ENCODE peak calls at places on chromosomes 1 and 21, in eight cellular contexts. B, C, J, K, G, T, D and H are unnamed samples. For H3K27me3, the result is how much of the 10 kb centered on the place peaks cover.

GRCh38 chr1:54132485-54132884 is 20.3 kb downstream of the CDCP2 start:
- DNase-seq in G (no peak), D (no peak), T (no peak), C (no peak), B (no peak), K (no peak), J (no peak), H (no peak)

GRCh38 chr21:45893166-45894106 is 88.1 kb upstream of the COL6A1 start:
- DNase-seq in B (no peak), D (no peak), T (no peak), G (no peak), J (no peak), C (no peak), K (no peak), H (no peak)

GRCh38 chr1:1554550-1554925 is 14.1 kb upstream of the TMEM240 start:
- DNase-seq in T (no peak), B (no peak), J (no peak), D (no peak), K (no peak), G (no peak), C (no peak), H (no peak)

GRCh38 chr1:2053217-2053616 is 3.0 kb downstream of the PRKCZ start:
- DNase-seq in T (no peak), D (no peak), B (no peak), K (no peak), J (no peak), G (no peak), C (no peak), H (no peak)

GRCh38 chr1:74522143-74522542 is 9.7 kb upstream of the LRRC53 start:
- DNase-seq in J (no peak), G (no peak), K (no peak), D (no peak), C (no peak), B (no peak), T (no peak), H (peak)

GRCh38 chr1:28326980-28327379 is 1.9 kb upstream of the MED18 start:
- DNase-seq in T (no peak), C (no peak), J (no peak), G (no peak), K (no peak), B (no peak), D (no peak), H (peak)

GRCh38 chr1:210332719-210333398 is 4.2 kb downstream of the HHAT start:
- DNase-seq in D (no peak), J (no peak), B (no peak), K (no peak), C (no peak), G (no peak), T (no peak), H (peak)

GRCh38 chr1:36520056-36520455 is 37.3 kb upstream of the CSF3R start:
- DNase-seq in G (no peak), K (no peak), D (no peak), C (no peak), J (no peak), T (no peak), B (peak), H (no peak)

GRCh38 chr1:184567648-184568047 is 180.8 kb downstream of the C1orf21 start:
- DNase-seq in D (no peak), G (no peak), B (no peak), T (no peak), K (no peak), C (no peak), J (no peak), H (no peak)

GRCh38 chr1:43836267-43836951 is 97.2 kb upstream of the ARTN start:
- DNase-seq in G (peak), B (peak), T (no peak), J (no peak), C (peak), D (peak), K (peak), H (peak)

GRCh38 chr1:179369751-179370341 is 4.1 kb downstream of the AXDND1 start:
- DNase-seq in K (no peak), D (no peak), J (peak), C (peak), G (peak), B (no peak), T (peak), H (peak)

GRCh38 chr1:188642585-188643168 is 1813.9 kb downstream of the PLA2G4A start:
- DNase-seq in G (no peak), K (no peak), T (no peak), C (no peak), B (no peak), J (no peak), D (no peak), H (peak)

GRCh38 chr1:40818264-40818961 is 34.8 kb downstream of the KCNQ4 start:
- DNase-seq in G (peak), D (peak), T (peak), K (no peak), C (peak), J (no peak), B (no peak), H (peak)

GRCh38 chr1:81597720-81598426 is 202.9 kb upstream of the ADGRL2 start:
- DNase-seq in B (no peak), K (no peak), J (no peak), D (no peak), C (no peak), T (no peak), G (no peak), H (no peak)

GRCh38 chr21:39120876-39121599 is 62.2 kb downstream of the PSMG1 start:
- DNase-seq in K (no peak), J (no peak), G (no peak), T (no peak), C (no peak), B (no peak), D (no peak), H (no peak)

GRCh38 chr1:92488416-92488815 is 1.7 kb upstream of the GFI1 start:
- DNase-seq in J (no peak), K (no peak), D (no peak), G (no peak), B (no peak), C (no peak), T (no peak), H (no peak)

GRCh38 chr21:38958940-38959685 is 153.4 kb downstream of the ETS2 start:
- DNase-seq in T (no peak), C (no peak), D (no peak), B (peak), K (no peak), G (peak), J (no peak), H (peak)

GRCh38 chr1:154736840-154737239 is 128.9 kb upstream of the ADAR start:
- DNase-seq in J (peak), K (no peak), T (no peak), C (no peak), B (no peak), D (no peak), G (peak), H (peak)

GRCh38 chr1:203200059-203200553 is 13.6 kb upstream of the CHI3L1 start:
- DNase-seq in T (peak), K (no peak), D (peak), G (no peak), J (peak), B (peak), C (no peak), H (peak)

GRCh38 chr1:147225193-147225730 is at the start of gene FMO5:
- DNase-seq in J (peak), B (peak), K (peak), G (peak), D (peak), T (peak), C (peak), H (peak)

GRCh38 chr1:4585216-4585615 is 69.2 kb upstream of the AJAP1 start:
- DNase-seq in D (no peak), B (no peak), J (no peak), C (peak), K (no peak), T (no peak), G (peak), H (no peak)

GRCh38 chr1:59635057-59635456 is 179.7 kb upstream of the HOOK1 start:
- DNase-seq in D (no peak), T (no peak), K (no peak), J (no peak), C (no peak), G (no peak), B (no peak), H (no peak)

GRCh38 chr1:83735525-83735924 is 263.4 kb downstream of the TTLL7 start:
- DNase-seq in B (no peak), K (no peak), C (no peak), G (no peak), D (no peak), T (no peak), J (no peak), H (no peak)

GRCh38 chr1:53733975-53734649 is 4.9 kb downstream of the GLIS1 start:
- DNase-seq in B (no peak), G (no peak), J (no peak), T (no peak), C (no peak), K (no peak), D (no peak), H (peak)

GRCh38 chr1:159211331-159212136 is 6.9 kb downstream of the ACKR1 start:
- DNase-seq in D (peak), T (peak), J (no peak), G (peak), B (no peak), C (no peak), K (no peak), H (peak)

GRCh38 chr1:179108644-179109043 is 26.8 kb downstream of the TOR3A start:
- DNase-seq in B (no peak), D (no peak), K (no peak), C (no peak), T (no peak), J (no peak), G (no peak), H (no peak)

GRCh38 chr1:176639136-176639535 is 176.2 kb downstream of the PAPPA2 start:
- DNase-seq in D (no peak), K (no peak), J (no peak), G (no peak), C (no peak), T (no peak), B (no peak), H (no peak)

GRCh38 chr1:66282343-66282852 is 251.6 kb upstream of the SGIP1 start:
- DNase-seq in B (no peak), K (no peak), C (no peak), G (no peak), J (peak), D (no peak), T (no peak), H (peak)

GRCh38 chr1:109977657-109978378 is 6.7 kb upstream of the AHCYL1 start:
- DNase-seq in T (no peak), C (no peak), K (no peak), G (no peak), J (no peak), B (no peak), D (no peak), H (no peak)

GRCh38 chr1:109979489-109980091 is 5.0 kb upstream of the AHCYL1 start:
- DNase-seq in C (no peak), J (no peak), B (no peak), K (no peak), D (peak), G (peak), T (no peak), H (peak)

GRCh38 chr1:109978761-109979488 is 5.6 kb upstream of the AHCYL1 start:
- DNase-seq in C (no peak), J (no peak), B (no peak), G (no peak), D (no peak), K (no peak), T (no peak), H (no peak)

GRCh38 chr1:109981128-109981379 is 3.5 kb upstream of the AHCYL1 start:
- DNase-seq in B (no peak), G (no peak), T (no peak), J (no peak), D (no peak), C (no peak), K (no peak), H (no peak)

DNA sequence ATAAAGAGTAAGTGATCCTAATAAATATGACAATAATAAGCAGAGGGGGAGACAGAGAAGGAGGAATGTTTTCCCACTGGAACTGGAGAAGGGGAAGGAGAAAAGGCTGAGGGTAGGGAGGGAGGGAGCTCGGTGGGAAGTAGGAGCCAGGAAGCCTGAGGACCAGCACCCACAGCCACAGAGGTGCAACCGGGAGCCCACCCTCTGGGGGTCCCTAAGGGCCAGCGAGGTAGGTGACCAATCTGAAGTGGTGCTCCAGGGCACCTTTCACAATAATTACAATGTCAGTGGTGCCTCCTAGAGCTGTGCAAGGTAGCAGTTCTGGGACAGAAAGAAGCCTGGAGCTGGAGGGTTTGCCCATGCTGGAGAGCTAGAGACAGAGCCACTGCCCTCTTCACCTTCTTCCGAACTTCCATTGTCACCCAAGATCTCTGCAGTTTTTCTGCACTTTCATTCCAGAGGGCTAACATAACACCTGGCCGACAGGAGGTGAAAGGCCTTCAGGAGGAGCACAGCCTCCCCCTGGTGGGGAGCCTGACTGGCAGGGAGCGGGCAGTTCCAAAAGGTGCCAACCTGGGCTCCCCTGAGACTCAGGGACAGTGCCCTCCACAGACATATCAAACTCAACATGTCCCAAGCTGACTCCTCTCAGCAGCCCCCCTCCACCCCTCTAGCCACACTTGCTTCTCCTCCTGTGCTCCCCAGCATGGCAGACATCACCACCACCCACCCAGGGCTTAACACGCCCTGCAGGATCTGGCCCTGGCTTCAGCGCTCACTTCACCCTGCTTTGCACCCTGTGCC is 4.0 kb upstream of the AHCYL1 start:
- DNase-seq in G (no peak), K (no peak), B (no peak), C (no peak), T (no peak), J (no peak), D (peak), H (peak)
- TF ChIP-seq CTCF in G (peak), K (peak), B (peak), C (no peak), T (peak), J (peak), D (peak), H (peak)

GRCh38 chr1:114152211-114153050 is 1.2 kb downstream of the SYT6 start:
- DNase-seq in J (no peak), K (no peak), C (no peak), G (no peak), T (peak), B (peak), D (peak), H (no peak)
- H3K4me3 ChIP-seq in J (peak), K (peak), C (peak), G (no peak), T (peak), B (peak), D (peak), H (no peak)

DNA sequence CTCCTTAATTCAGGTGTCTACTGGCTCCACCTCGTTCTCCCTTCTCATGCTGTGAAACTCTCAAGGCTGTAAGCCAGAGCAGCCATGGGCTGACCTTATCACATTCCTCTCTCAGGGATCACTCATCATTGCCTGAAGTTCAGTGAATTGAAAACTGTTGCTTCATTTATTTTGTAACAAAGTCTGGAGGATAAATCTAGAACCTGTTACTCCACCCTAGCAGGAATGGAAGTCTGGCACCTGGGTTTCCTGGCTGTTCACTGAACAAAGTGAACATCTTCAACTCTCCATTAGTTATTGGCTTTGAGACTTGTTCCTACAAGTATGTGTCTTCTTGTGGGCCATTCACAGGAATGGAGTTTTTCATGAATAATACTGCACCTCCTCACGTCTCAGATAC is 584.1 kb downstream of the PTPRU start:
- DNase-seq in D (no peak), G (no peak), B (no peak), K (no peak), J (no peak), T (no peak), C (no peak), H (peak)
- H3K27me3 ChIP-seq in D (under half), G (under half), B (under half), K (under half), J (under half), T (under half), C (under half), H (under half)

DNA sequence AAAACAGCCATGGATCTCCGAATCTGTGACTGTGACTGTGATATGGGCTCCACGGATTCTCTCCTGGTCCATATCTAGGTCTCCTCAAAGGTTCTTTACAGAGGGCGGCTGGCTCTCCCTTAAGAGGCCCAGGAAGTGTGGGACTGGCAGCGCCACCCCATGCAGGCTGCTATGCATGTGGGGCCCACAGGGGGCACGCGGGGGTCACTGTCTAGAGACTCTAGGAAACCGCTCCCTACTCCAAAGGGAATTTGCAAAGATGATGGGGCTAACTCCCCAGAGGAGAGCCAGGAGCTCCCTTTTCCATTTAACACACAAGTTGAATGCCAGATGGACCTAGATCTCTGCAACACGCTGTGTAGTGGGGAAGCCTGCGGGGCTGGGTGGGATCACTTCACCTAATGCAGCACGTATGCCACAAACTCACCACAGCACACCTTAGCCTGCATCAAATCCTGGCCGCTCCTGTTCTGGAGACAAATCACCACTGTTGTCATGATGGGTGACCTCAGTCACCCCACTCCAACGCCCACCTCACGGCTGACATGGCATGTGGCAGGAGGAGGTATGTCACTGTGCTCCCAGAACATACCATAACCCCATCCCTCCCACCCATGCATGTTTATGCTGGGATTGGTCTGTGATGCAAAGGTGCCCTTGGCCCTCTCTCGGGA is 61.7 kb downstream of the SLC45A1 start:
- DNase-seq in C (no peak), D (no peak), K (no peak), J (no peak), G (no peak), B (no peak), T (no peak), H (no peak)
- TF ChIP-seq CTCF in C (no peak), D (no peak), K (no peak), J (no peak), G (no peak), B (no peak), T (no peak), H (no peak)

GRCh38 chr1:14710331-14710730 is 111.8 kb downstream of the KAZN start:
- DNase-seq in G (no peak), K (no peak), J (no peak), C (no peak), B (no peak), D (no peak), T (no peak), H (no peak)
- H3K4me3 ChIP-seq in G (no peak), K (no peak), J (no peak), C (no peak), B (no peak), D (no peak), T (no peak), H (no peak)

DNA sequence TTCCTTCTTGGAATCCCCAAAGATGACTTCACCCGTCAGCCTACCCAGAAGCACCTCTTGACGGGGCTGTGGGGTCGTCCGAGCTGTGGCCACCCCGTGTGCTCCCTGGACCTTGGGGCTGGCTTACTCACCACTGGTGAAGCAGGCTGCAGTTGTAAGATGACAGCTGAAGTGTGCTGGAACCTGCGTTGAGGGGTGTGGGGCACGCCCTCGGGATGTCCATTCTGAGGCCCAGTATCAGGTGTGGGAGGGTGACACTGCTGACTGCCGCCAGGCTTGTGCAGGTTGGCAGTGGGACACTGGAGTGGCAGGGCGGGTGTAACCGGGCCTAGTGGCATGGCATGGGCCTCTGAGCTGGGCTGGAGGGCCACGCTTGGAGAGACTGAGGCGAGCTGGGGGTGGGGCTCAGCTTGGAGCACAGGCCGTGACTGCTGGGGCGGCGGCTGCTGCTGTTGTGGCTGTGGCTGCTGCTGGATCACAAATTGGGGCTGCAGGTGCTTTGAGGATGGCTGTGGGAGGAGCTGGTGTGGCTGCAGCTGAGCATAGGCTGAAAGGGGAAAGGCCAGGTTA is 33.9 kb upstream of the A3GALT2 start:
- DNase-seq in T (no peak), C (no peak), D (no peak), B (no peak), G (no peak), K (no peak), J (no peak), H (no peak)
- H3K27me3 ChIP-seq in T (under half), C (under half), D (under half), B (under half), G (under half), K (under half), J (under half), H (under half)